ENCODE peak calls at places on chromosomes 13 and 19, in ten cellular contexts. R is NCI-H2081; E is HEK293T; J is gastrocnemius medialis; N is RPMI8226; L is T-helper 2 cell; M is stimulated activated CD8-positive, alpha-beta memory T cell treated with anti-CD3 and anti-CD28 coated beads, Interleukin-15, amount 100 ng/mL, for 1 hour; Y is mesothelial cell of epicardium; S is NCI-H524 treated with DMSO at 0.1 percent for 48 hours; K is stimulated activated CD4-positive, alpha-beta T cell treated with anti-CD3 and anti-CD28 coated beads, Interleukin-2, amount 100 ng/mL, for 48 hours. Z is an unnamed sample.

GRCh38 chr19:35738021-35738886 is 4.0 kb downstream of the IGFLR1 start:
- DNase-seq in S (no peak), Y (no peak), J (no peak), K (no peak), R (no peak), E (no peak), N (no peak), L (no peak), M (no peak), Z (no peak)

GRCh38 chr13:26706381-26706780 is 54.2 kb downstream of the GPR12 start:
- DNase-seq in L (no peak), M (no peak), Y (no peak), J (no peak), E (no peak), K (no peak), N (no peak), R (no peak), S (no peak), Z (no peak)

GRCh38 chr13:62544928-62545327 is 1129.3 kb upstream of the PCDH20 start:
- DNase-seq in E (no peak), N (no peak), M (no peak), S (no peak), L (no peak), J (no peak), R (no peak), Y (no peak), K (no peak), Z (no peak)

GRCh38 chr19:37251308-37252229 is 33.6 kb downstream of the ZNF383 start:
- DNase-seq in N (peak), K (peak), L (peak), S (peak), R (peak), J (peak), M (no peak), E (peak), Y (no peak), Z (peak)

GRCh38 chr13:101181076-101181685 is 235.1 kb downstream of the NALCN start:
- DNase-seq in N (no peak), L (no peak), Y (no peak), M (no peak), E (no peak), R (no peak), S (no peak), J (no peak), K (no peak), Z (no peak)

GRCh38 chr19:46602392-46603194 is 1.5 kb downstream of the CALM3 start:
- DNase-seq in J (no peak), S (no peak), E (peak), N (no peak), L (peak), K (peak), R (no peak), M (no peak), Y (no peak), Z (no peak)

GRCh38 chr19:40592170-40592569 is 9.0 kb upstream of the LTBP4 start:
- DNase-seq in N (peak), E (no peak), M (no peak), J (no peak), L (peak), Y (no peak), K (no peak), R (peak), S (peak), Z (no peak)

GRCh38 chr19:13195678-13196077 is 45.5 kb downstream of the IER2 start:
- DNase-seq in Y (no peak), M (peak), K (peak), L (peak), S (no peak), J (no peak), E (peak), N (peak), R (no peak), Z (no peak)

GRCh38 chr19:45130888-45131615 is 29.7 kb downstream of the NKPD1 start:
- DNase-seq in L (peak), K (no peak), S (peak), Y (no peak), N (peak), J (no peak), E (no peak), M (no peak), R (peak), Z (no peak)

GRCh38 chr13:74778946-74779345 is 644.7 kb upstream of the KLF12 start:
- DNase-seq in L (no peak), E (no peak), M (no peak), J (no peak), K (no peak), N (no peak), R (no peak), Y (no peak), S (no peak), Z (no peak)

GRCh38 chr13:111911141-111911720 is 155.7 kb upstream of the SOX1 start:
- DNase-seq in L (no peak), N (no peak), E (no peak), S (no peak), M (no peak), R (no peak), J (no peak), K (no peak), Y (no peak), Z (no peak)

GRCh38 chr19:19475845-19476828 is 39.2 kb downstream of the TSSK6 start:
- DNase-seq in R (no peak), N (no peak), L (peak), S (no peak), Y (no peak), J (no peak), E (peak), M (no peak), K (no peak), Z (no peak)

GRCh38 chr13:113917523-113918371 is 53.9 kb upstream of the GAS6 start:
- DNase-seq in K (no peak), S (no peak), Y (no peak), E (no peak), J (peak), M (no peak), N (no peak), R (no peak), L (no peak), Z (no peak)

Z was measured in HL-60.